ENCODE peak calls at places on chromosome 13, in eight cellular contexts. One of them, this sample, is unnamed.

GRCh38 chr13:111211789-111212516 is 96.8 kb downstream of the ARHGEF7 start:
- DNase-seq in sciatic nerve: no peak
- DNase-seq in DMS153: no peak
- DNase-seq in H1: no peak
- DNase-seq in activated naive CD8-positive, alpha-beta T cell treated with anti-CD3 and anti-CD28 coated beads for 36 hours: no peak
- DNase-seq in stomach: no peak
- DNase-seq in amniotic epithelial cell: peak; percentile 80
- DNase-seq in stimulated activated CD8-positive, alpha-beta memory T cell treated with anti-CD3 and anti-CD28 coated beads, Interleukin-15, amount 100 ng/mL, for 24 hours: no peak
- DNase-seq in this sample: no peak

GRCh38 chr13:26599885-26600284 is 42.4 kb downstream of the WASF3 start:
- DNase-seq in amniotic epithelial cell: no peak
- DNase-seq in activated naive CD8-positive, alpha-beta T cell treated with anti-CD3 and anti-CD28 coated beads for 36 hours: no peak
- DNase-seq in H1: no peak
- DNase-seq in DMS153: peak; percentile 44
- DNase-seq in stimulated activated CD8-positive, alpha-beta memory T cell treated with anti-CD3 and anti-CD28 coated beads, Interleukin-15, amount 100 ng/mL, for 24 hours: no peak
- DNase-seq in stomach: no peak
- DNase-seq in sciatic nerve: no peak
- DNase-seq in this sample: no peak

GRCh38 chr13:98539655-98540054 is 37.3 kb downstream of the STK24 start:
- DNase-seq in sciatic nerve: no peak
- DNase-seq in H1: no peak
- DNase-seq in stomach: no peak
- DNase-seq in DMS153: no peak
- DNase-seq in amniotic epithelial cell: no peak
- DNase-seq in stimulated activated CD8-positive, alpha-beta memory T cell treated with anti-CD3 and anti-CD28 coated beads, Interleukin-15, amount 100 ng/mL, for 24 hours: no peak
- DNase-seq in activated naive CD8-positive, alpha-beta T cell treated with anti-CD3 and anti-CD28 coated beads for 36 hours: no peak
- DNase-seq in this sample: no peak

GRCh38 chr13:100274942-100275506 is 186.1 kb downstream of the PCCA start:
- DNase-seq in activated naive CD8-positive, alpha-beta T cell treated with anti-CD3 and anti-CD28 coated beads for 36 hours: no peak
- DNase-seq in sciatic nerve: no peak
- DNase-seq in stomach: no peak
- DNase-seq in stimulated activated CD8-positive, alpha-beta memory T cell treated with anti-CD3 and anti-CD28 coated beads, Interleukin-15, amount 100 ng/mL, for 24 hours: no peak
- DNase-seq in DMS153: no peak
- DNase-seq in amniotic epithelial cell: peak; percentile 71
- DNase-seq in H1: no peak
- DNase-seq in this sample: no peak

GRCh38 chr13:98706446-98707110 is 45.9 kb downstream of the SLC15A1 start:
- DNase-seq in activated naive CD8-positive, alpha-beta T cell treated with anti-CD3 and anti-CD28 coated beads for 36 hours: no peak
- DNase-seq in stimulated activated CD8-positive, alpha-beta memory T cell treated with anti-CD3 and anti-CD28 coated beads, Interleukin-15, amount 100 ng/mL, for 24 hours: no peak
- DNase-seq in stomach: no peak
- DNase-seq in H1: no peak
- DNase-seq in DMS153: no peak
- DNase-seq in sciatic nerve: no peak
- DNase-seq in amniotic epithelial cell: peak; percentile 58
- DNase-seq in this sample: peak; percentile 77

GRCh38 chr13:40114305-40114896 is 458.9 kb downstream of the COG6 start:
- DNase-seq in activated naive CD8-positive, alpha-beta T cell treated with anti-CD3 and anti-CD28 coated beads for 36 hours: no peak
- DNase-seq in DMS153: no peak
- DNase-seq in stimulated activated CD8-positive, alpha-beta memory T cell treated with anti-CD3 and anti-CD28 coated beads, Interleukin-15, amount 100 ng/mL, for 24 hours: no peak
- DNase-seq in sciatic nerve: no peak
- DNase-seq in H1: no peak
- DNase-seq in amniotic epithelial cell: peak; percentile 26
- DNase-seq in stomach: no peak
- DNase-seq in this sample: no peak

GRCh38 chr13:31119526-31119925 is 42.2 kb downstream of the HSPH1 start:
- DNase-seq in stomach: no peak
- DNase-seq in H1: peak; percentile 32
- DNase-seq in DMS153: no peak
- DNase-seq in stimulated activated CD8-positive, alpha-beta memory T cell treated with anti-CD3 and anti-CD28 coated beads, Interleukin-15, amount 100 ng/mL, for 24 hours: no peak
- DNase-seq in amniotic epithelial cell: no peak
- DNase-seq in sciatic nerve: no peak
- DNase-seq in activated naive CD8-positive, alpha-beta T cell treated with anti-CD3 and anti-CD28 coated beads for 36 hours: no peak
- DNase-seq in this sample: no peak

GRCh38 chr13:98182589-98182988 is 5.5 kb upstream of the RNF113B start:
- DNase-seq in sciatic nerve: no peak
- DNase-seq in amniotic epithelial cell: no peak
- DNase-seq in H1: no peak
- DNase-seq in activated naive CD8-positive, alpha-beta T cell treated with anti-CD3 and anti-CD28 coated beads for 36 hours: no peak
- DNase-seq in stomach: no peak
- DNase-seq in stimulated activated CD8-positive, alpha-beta memory T cell treated with anti-CD3 and anti-CD28 coated beads, Interleukin-15, amount 100 ng/mL, for 24 hours: no peak
- DNase-seq in DMS153: no peak
- DNase-seq in this sample: no peak

GRCh38 chr13:113588394-113589111 is 4.0 kb downstream of the TFDP1 start:
- DNase-seq in sciatic nerve: no peak
- DNase-seq in H1: peak; percentile 30
- DNase-seq in DMS153: no peak
- DNase-seq in amniotic epithelial cell: no peak
- DNase-seq in stomach: peak; percentile 4
- DNase-seq in stimulated activated CD8-positive, alpha-beta memory T cell treated with anti-CD3 and anti-CD28 coated beads, Interleukin-15, amount 100 ng/mL, for 24 hours: no peak
- DNase-seq in activated naive CD8-positive, alpha-beta T cell treated with anti-CD3 and anti-CD28 coated beads for 36 hours: no peak
- DNase-seq in this sample: no peak

GRCh38 chr13:113245858-113246791 is 36.7 kb downstream of the CUL4A start:
- DNase-seq in stomach: no peak
- DNase-seq in stimulated activated CD8-positive, alpha-beta memory T cell treated with anti-CD3 and anti-CD28 coated beads, Interleukin-15, amount 100 ng/mL, for 24 hours: no peak
- DNase-seq in sciatic nerve: no peak
- DNase-seq in DMS153: no peak
- DNase-seq in activated naive CD8-positive, alpha-beta T cell treated with anti-CD3 and anti-CD28 coated beads for 36 hours: no peak
- DNase-seq in amniotic epithelial cell: no peak
- DNase-seq in H1: no peak
- DNase-seq in this sample: no peak

GRCh38 chr13:101706651-101707050 is 254.2 kb downstream of the ITGBL1 start:
- DNase-seq in H1: no peak
- DNase-seq in stomach: no peak
- DNase-seq in stimulated activated CD8-positive, alpha-beta memory T cell treated with anti-CD3 and anti-CD28 coated beads, Interleukin-15, amount 100 ng/mL, for 24 hours: no peak
- DNase-seq in amniotic epithelial cell: peak; percentile 99
- DNase-seq in sciatic nerve: no peak
- DNase-seq in activated naive CD8-positive, alpha-beta T cell treated with anti-CD3 and anti-CD28 coated beads for 36 hours: peak; percentile 22
- DNase-seq in DMS153: peak; percentile 7
- DNase-seq in this sample: no peak

GRCh38 chr13:49454388-49455015 is 10.4 kb downstream of the SETDB2 start:
- DNase-seq in activated naive CD8-positive, alpha-beta T cell treated with anti-CD3 and anti-CD28 coated beads for 36 hours: no peak
- DNase-seq in stimulated activated CD8-positive, alpha-beta memory T cell treated with anti-CD3 and anti-CD28 coated beads, Interleukin-15, amount 100 ng/mL, for 24 hours: no peak
- DNase-seq in H1: no peak
- DNase-seq in stomach: no peak
- DNase-seq in sciatic nerve: no peak
- DNase-seq in amniotic epithelial cell: peak; percentile 81
- DNase-seq in DMS153: no peak
- DNase-seq in this sample: no peak

GRCh38 chr13:110965038-110965754 is 50.3 kb upstream of the ANKRD10 start:
- DNase-seq in stimulated activated CD8-positive, alpha-beta memory T cell treated with anti-CD3 and anti-CD28 coated beads, Interleukin-15, amount 100 ng/mL, for 24 hours: no peak
- DNase-seq in sciatic nerve: no peak
- DNase-seq in activated naive CD8-positive, alpha-beta T cell treated with anti-CD3 and anti-CD28 coated beads for 36 hours: peak; percentile 35
- DNase-seq in amniotic epithelial cell: peak; percentile 86
- DNase-seq in H1: no peak
- DNase-seq in DMS153: no peak
- DNase-seq in stomach: no peak
- DNase-seq in this sample: no peak

GRCh38 chr13:113845055-113845454 is 18.8 kb downstream of the GAS6 start:
- DNase-seq in amniotic epithelial cell: no peak
- DNase-seq in DMS153: no peak
- DNase-seq in stomach: no peak
- DNase-seq in H1: no peak
- DNase-seq in activated naive CD8-positive, alpha-beta T cell treated with anti-CD3 and anti-CD28 coated beads for 36 hours: no peak
- DNase-seq in sciatic nerve: peak; percentile 51
- DNase-seq in stimulated activated CD8-positive, alpha-beta memory T cell treated with anti-CD3 and anti-CD28 coated beads, Interleukin-15, amount 100 ng/mL, for 24 hours: no peak
- DNase-seq in this sample: no peak

GRCh38 chr13:59730026-59730425 is 433.7 kb downstream of the DIAPH3 start:
- DNase-seq in H1: no peak
- DNase-seq in amniotic epithelial cell: no peak
- DNase-seq in stomach: no peak
- DNase-seq in activated naive CD8-positive, alpha-beta T cell treated with anti-CD3 and anti-CD28 coated beads for 36 hours: no peak
- DNase-seq in sciatic nerve: no peak
- DNase-seq in stimulated activated CD8-positive, alpha-beta memory T cell treated with anti-CD3 and anti-CD28 coated beads, Interleukin-15, amount 100 ng/mL, for 24 hours: no peak
- DNase-seq in DMS153: no peak
- DNase-seq in this sample: no peak

GRCh38 chr13:113083402-113084061 is 22.1 kb upstream of the F7 start:
- DNase-seq in stomach: no peak
- DNase-seq in H1: no peak
- DNase-seq in stimulated activated CD8-positive, alpha-beta memory T cell treated with anti-CD3 and anti-CD28 coated beads, Interleukin-15, amount 100 ng/mL, for 24 hours: no peak
- DNase-seq in amniotic epithelial cell: no peak
- DNase-seq in sciatic nerve: no peak
- DNase-seq in activated naive CD8-positive, alpha-beta T cell treated with anti-CD3 and anti-CD28 coated beads for 36 hours: no peak
- DNase-seq in DMS153: peak; percentile 17
- DNase-seq in this sample: peak; percentile 93

GRCh38 chr13:20525144-20525600 is 485 bp downstream of the CRYL1 start:
- DNase-seq in H1: peak; percentile 77
- DNase-seq in activated naive CD8-positive, alpha-beta T cell treated with anti-CD3 and anti-CD28 coated beads for 36 hours: peak; percentile 28
- DNase-seq in stimulated activated CD8-positive, alpha-beta memory T cell treated with anti-CD3 and anti-CD28 coated beads, Interleukin-15, amount 100 ng/mL, for 24 hours: no peak
- DNase-seq in amniotic epithelial cell: no peak
- DNase-seq in sciatic nerve: no peak
- DNase-seq in DMS153: no peak
- DNase-seq in stomach: peak; percentile 41
- DNase-seq in this sample: no peak

GRCh38 chr13:71360041-71360440 is 507.0 kb downstream of the DACH1 start:
- DNase-seq in H1: no peak
- DNase-seq in DMS153: no peak
- DNase-seq in amniotic epithelial cell: peak; percentile 8
- DNase-seq in sciatic nerve: no peak
- DNase-seq in stimulated activated CD8-positive, alpha-beta memory T cell treated with anti-CD3 and anti-CD28 coated beads, Interleukin-15, amount 100 ng/mL, for 24 hours: no peak
- DNase-seq in activated naive CD8-positive, alpha-beta T cell treated with anti-CD3 and anti-CD28 coated beads for 36 hours: no peak
- DNase-seq in stomach: no peak
- DNase-seq in this sample: no peak

GRCh38 chr13:99969934-99970760 is 1.4 kb downstream of the ZIC5 start:
- DNase-seq in amniotic epithelial cell: peak; percentile 19
- DNase-seq in stomach: no peak
- DNase-seq in activated naive CD8-positive, alpha-beta T cell treated with anti-CD3 and anti-CD28 coated beads for 36 hours: peak; percentile 38
- DNase-seq in H1: peak; percentile 76
- DNase-seq in stimulated activated CD8-positive, alpha-beta memory T cell treated with anti-CD3 and anti-CD28 coated beads, Interleukin-15, amount 100 ng/mL, for 24 hours: no peak
- DNase-seq in DMS153: peak; percentile 30
- DNase-seq in sciatic nerve: peak; percentile 55
- DNase-seq in this sample: no peak

GRCh38 chr13:34127523-34127922 is 309.6 kb downstream of the RFC3 start:
- DNase-seq in stimulated activated CD8-positive, alpha-beta memory T cell treated with anti-CD3 and anti-CD28 coated beads, Interleukin-15, amount 100 ng/mL, for 24 hours: no peak
- DNase-seq in stomach: no peak
- DNase-seq in activated naive CD8-positive, alpha-beta T cell treated with anti-CD3 and anti-CD28 coated beads for 36 hours: no peak
- DNase-seq in sciatic nerve: no peak
- DNase-seq in H1: no peak
- DNase-seq in DMS153: no peak
- DNase-seq in amniotic epithelial cell: no peak
- DNase-seq in this sample: no peak

GRCh38 chr13:101579291-101579802 is 126.9 kb downstream of the ITGBL1 start:
- DNase-seq in amniotic epithelial cell: peak; percentile 89
- DNase-seq in stimulated activated CD8-positive, alpha-beta memory T cell treated with anti-CD3 and anti-CD28 coated beads, Interleukin-15, amount 100 ng/mL, for 24 hours: no peak
- DNase-seq in sciatic nerve: no peak
- DNase-seq in activated naive CD8-positive, alpha-beta T cell treated with anti-CD3 and anti-CD28 coated beads for 36 hours: no peak
- DNase-seq in DMS153: no peak
- DNase-seq in H1: no peak
- DNase-seq in stomach: no peak
- DNase-seq in this sample: peak; percentile 6

GRCh38 chr13:37443538-37443937 is 155.0 kb downstream of the POSTN start:
- DNase-seq in DMS153: no peak
- DNase-seq in amniotic epithelial cell: peak; percentile 98
- DNase-seq in stomach: no peak
- DNase-seq in sciatic nerve: no peak
- DNase-seq in activated naive CD8-positive, alpha-beta T cell treated with anti-CD3 and anti-CD28 coated beads for 36 hours: no peak
- DNase-seq in H1: no peak
- DNase-seq in stimulated activated CD8-positive, alpha-beta memory T cell treated with anti-CD3 and anti-CD28 coated beads, Interleukin-15, amount 100 ng/mL, for 24 hours: no peak
- DNase-seq in this sample: no peak

GRCh38 chr13:114279770-114280169 is 1.6 kb upstream of the UPF3A start:
- DNase-seq in stomach: no peak
- DNase-seq in H1: no peak
- DNase-seq in activated naive CD8-positive, alpha-beta T cell treated with anti-CD3 and anti-CD28 coated beads for 36 hours: no peak
- DNase-seq in DMS153: no peak
- DNase-seq in stimulated activated CD8-positive, alpha-beta memory T cell treated with anti-CD3 and anti-CD28 coated beads, Interleukin-15, amount 100 ng/mL, for 24 hours: no peak
- DNase-seq in sciatic nerve: no peak
- DNase-seq in amniotic epithelial cell: no peak
- DNase-seq in this sample: no peak

GRCh38 chr13:106859505-106859904 is 291.6 kb upstream of the ARGLU1 start:
- DNase-seq in amniotic epithelial cell: no peak
- DNase-seq in stimulated activated CD8-positive, alpha-beta memory T cell treated with anti-CD3 and anti-CD28 coated beads, Interleukin-15, amount 100 ng/mL, for 24 hours: no peak
- DNase-seq in sciatic nerve: no peak
- DNase-seq in DMS153: no peak
- DNase-seq in activated naive CD8-positive, alpha-beta T cell treated with anti-CD3 and anti-CD28 coated beads for 36 hours: no peak
- DNase-seq in H1: no peak
- DNase-seq in stomach: no peak
- DNase-seq in this sample: peak; percentile 26

GRCh38 chr13:26629260-26629659 is 71.8 kb downstream of the WASF3 start:
- DNase-seq in DMS153: no peak
- DNase-seq in activated naive CD8-positive, alpha-beta T cell treated with anti-CD3 and anti-CD28 coated beads for 36 hours: no peak
- DNase-seq in amniotic epithelial cell: peak; percentile 8
- DNase-seq in stimulated activated CD8-positive, alpha-beta memory T cell treated with anti-CD3 and anti-CD28 coated beads, Interleukin-15, amount 100 ng/mL, for 24 hours: no peak
- DNase-seq in H1: no peak
- DNase-seq in sciatic nerve: no peak
- DNase-seq in stomach: no peak
- DNase-seq in this sample: no peak

This sample was measured in LNCaP clone FGC.